ENCODE peak calls at places on chromosomes 12 and 14, in nine cellular contexts. One of them, this sample, is unnamed.
A peak's percentile ranks its signal among the peaks of the same experiment; 100 is the strongest.

GRCh38 chr14:95250936-95251335 is 68.8 kb downstream of the CLMN start:
- DNase-seq in right cardiac atrium: no peak
- DNase-seq in CD8-positive, alpha-beta T cell: no peak
- DNase-seq in sigmoid colon: no peak
- DNase-seq in fibroblast of lung: no peak
- DNase-seq in A549: no peak
- DNase-seq in CD4-positive, CD25-positive, alpha-beta regulatory T cell: no peak
- DNase-seq in Peyer's patch: no peak
- DNase-seq in OCI-LY7: no peak
- DNase-seq in this sample: no peak

GRCh38 chr12:5746496-5746895 is 198.6 kb downstream of the ANO2 start:
- DNase-seq in right cardiac atrium: no peak
- DNase-seq in CD8-positive, alpha-beta T cell: no peak
- DNase-seq in sigmoid colon: no peak
- DNase-seq in fibroblast of lung: no peak
- DNase-seq in A549: no peak
- DNase-seq in CD4-positive, CD25-positive, alpha-beta regulatory T cell: no peak
- DNase-seq in Peyer's patch: no peak
- DNase-seq in OCI-LY7: no peak
- DNase-seq in this sample: no peak

GRCh38 chr14:99224116-99224910 is 47.7 kb downstream of the BCL11B start:
- DNase-seq in right cardiac atrium: no peak
- DNase-seq in CD8-positive, alpha-beta T cell: no peak
- DNase-seq in sigmoid colon: no peak
- DNase-seq in fibroblast of lung: no peak
- DNase-seq in A549: no peak
- DNase-seq in CD4-positive, CD25-positive, alpha-beta regulatory T cell: no peak
- DNase-seq in Peyer's patch: no peak
- DNase-seq in OCI-LY7: no peak
- DNase-seq in this sample: no peak

GRCh38 chr12:68759852-68760251 is 13.9 kb downstream of the SLC35E3 start:
- DNase-seq in right cardiac atrium: no peak
- DNase-seq in CD8-positive, alpha-beta T cell: no peak
- DNase-seq in sigmoid colon: no peak
- DNase-seq in fibroblast of lung: no peak
- DNase-seq in A549: no peak
- DNase-seq in CD4-positive, CD25-positive, alpha-beta regulatory T cell: no peak
- DNase-seq in Peyer's patch: no peak
- DNase-seq in OCI-LY7: no peak
- DNase-seq in this sample: no peak

GRCh38 chr12:123533672-123534643 is at the start of gene RILPL1:
- DNase-seq in right cardiac atrium: peak; percentile 88
- DNase-seq in CD8-positive, alpha-beta T cell: peak; percentile 7
- DNase-seq in sigmoid colon: peak; percentile 81
- DNase-seq in fibroblast of lung: peak; percentile 49
- DNase-seq in A549: peak; percentile 79
- DNase-seq in CD4-positive, CD25-positive, alpha-beta regulatory T cell: peak; percentile 36
- DNase-seq in Peyer's patch: peak; percentile 66
- DNase-seq in OCI-LY7: peak; percentile 61
- DNase-seq in this sample: peak; percentile 80

GRCh38 chr14:23569443-23570151 is 2.0 kb upstream of the AP1G2 start:
- DNase-seq in right cardiac atrium: no peak
- DNase-seq in CD8-positive, alpha-beta T cell: no peak
- DNase-seq in sigmoid colon: peak; percentile 32
- DNase-seq in fibroblast of lung: no peak
- DNase-seq in A549: no peak
- DNase-seq in CD4-positive, CD25-positive, alpha-beta regulatory T cell: no peak
- DNase-seq in Peyer's patch: no peak
- DNase-seq in OCI-LY7: no peak
- DNase-seq in this sample: peak; percentile 63

GRCh38 chr14:23361320-23361719 is 3.7 kb downstream of the EFS start:
- DNase-seq in right cardiac atrium: no peak
- DNase-seq in CD8-positive, alpha-beta T cell: no peak
- DNase-seq in sigmoid colon: no peak
- DNase-seq in fibroblast of lung: peak; percentile 63
- DNase-seq in A549: no peak
- DNase-seq in CD4-positive, CD25-positive, alpha-beta regulatory T cell: no peak
- DNase-seq in Peyer's patch: no peak
- DNase-seq in OCI-LY7: no peak
- DNase-seq in this sample: no peak

GRCh38 chr12:54285150-54286041 is 4.9 kb downstream of the HNRNPA1 start:
- DNase-seq in right cardiac atrium: no peak
- DNase-seq in CD8-positive, alpha-beta T cell: no peak
- DNase-seq in sigmoid colon: no peak
- DNase-seq in fibroblast of lung: no peak
- DNase-seq in A549: no peak
- DNase-seq in CD4-positive, CD25-positive, alpha-beta regulatory T cell: no peak
- DNase-seq in Peyer's patch: no peak
- DNase-seq in OCI-LY7: no peak
- DNase-seq in this sample: no peak

GRCh38 chr12:79638490-79638889 is 52.3 kb downstream of the PAWR start:
- DNase-seq in right cardiac atrium: no peak
- DNase-seq in CD8-positive, alpha-beta T cell: no peak
- DNase-seq in sigmoid colon: no peak
- DNase-seq in fibroblast of lung: no peak
- DNase-seq in A549: no peak
- DNase-seq in CD4-positive, CD25-positive, alpha-beta regulatory T cell: no peak
- DNase-seq in Peyer's patch: no peak
- DNase-seq in OCI-LY7: no peak
- DNase-seq in this sample: no peak

GRCh38 chr12:79645235-79645630 is 45.5 kb downstream of the PAWR start:
- DNase-seq in right cardiac atrium: no peak
- DNase-seq in CD8-positive, alpha-beta T cell: no peak
- DNase-seq in sigmoid colon: no peak
- DNase-seq in fibroblast of lung: no peak
- DNase-seq in A549: no peak
- DNase-seq in CD4-positive, CD25-positive, alpha-beta regulatory T cell: no peak
- DNase-seq in Peyer's patch: no peak
- DNase-seq in OCI-LY7: no peak
- DNase-seq in this sample: no peak

GRCh38 chr12:79648872-79649271 is 41.9 kb downstream of the PAWR start:
- DNase-seq in right cardiac atrium: no peak
- DNase-seq in CD8-positive, alpha-beta T cell: no peak
- DNase-seq in sigmoid colon: no peak
- DNase-seq in fibroblast of lung: peak; percentile 25
- DNase-seq in A549: no peak
- DNase-seq in CD4-positive, CD25-positive, alpha-beta regulatory T cell: no peak
- DNase-seq in Peyer's patch: no peak
- DNase-seq in OCI-LY7: no peak
- DNase-seq in this sample: no peak

GRCh38 chr12:79644274-79645234 is 46.2 kb downstream of the PAWR start:
- DNase-seq in right cardiac atrium: no peak
- DNase-seq in CD8-positive, alpha-beta T cell: no peak
- DNase-seq in sigmoid colon: no peak
- DNase-seq in fibroblast of lung: no peak
- DNase-seq in A549: no peak
- DNase-seq in CD4-positive, CD25-positive, alpha-beta regulatory T cell: no peak
- DNase-seq in Peyer's patch: no peak
- DNase-seq in OCI-LY7: no peak
- DNase-seq in this sample: no peak

DNA sequence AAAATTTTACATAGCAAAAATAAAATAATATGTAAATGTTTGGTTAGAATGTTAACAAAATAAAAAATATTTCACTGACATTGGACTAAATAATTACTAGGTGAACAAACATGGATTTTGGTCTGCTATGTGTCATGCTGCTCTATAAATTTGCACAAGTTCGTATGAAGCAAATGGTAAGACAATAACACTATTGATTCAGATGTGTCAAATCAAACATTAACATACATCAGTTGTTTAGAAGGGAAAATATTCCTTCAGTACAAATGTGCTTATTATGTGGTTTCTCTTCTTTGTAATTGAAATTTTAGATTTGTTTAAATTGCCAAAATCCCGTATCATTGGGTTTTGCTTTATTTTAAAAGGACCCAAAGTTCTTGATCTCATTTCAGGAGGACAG is 46.9 kb downstream of the PAWR start:
- DNase-seq in right cardiac atrium: no peak
- DNase-seq in CD8-positive, alpha-beta T cell: no peak
- DNase-seq in sigmoid colon: no peak
- DNase-seq in fibroblast of lung: no peak
- DNase-seq in A549: no peak
- DNase-seq in CD4-positive, CD25-positive, alpha-beta regulatory T cell: no peak
- DNase-seq in Peyer's patch: no peak
- DNase-seq in OCI-LY7: no peak
- DNase-seq in this sample: no peak
- H3K27ac ChIP-seq in right cardiac atrium: no peak overlapping the region
- H3K27ac ChIP-seq in CD8-positive, alpha-beta T cell: no peak overlapping the region
- H3K27ac ChIP-seq in sigmoid colon: no peak overlapping the region
- H3K27ac ChIP-seq in fibroblast of lung: no peak overlapping the region
- H3K27ac ChIP-seq in A549: no peak overlapping the region
- H3K27ac ChIP-seq in CD4-positive, CD25-positive, alpha-beta regulatory T cell: no peak overlapping the region
- H3K27ac ChIP-seq in Peyer's patch: no peak overlapping the region
- H3K27ac ChIP-seq in OCI-LY7: no peak overlapping the region
- H3K27ac ChIP-seq in this sample: no peak overlapping the region

DNA sequence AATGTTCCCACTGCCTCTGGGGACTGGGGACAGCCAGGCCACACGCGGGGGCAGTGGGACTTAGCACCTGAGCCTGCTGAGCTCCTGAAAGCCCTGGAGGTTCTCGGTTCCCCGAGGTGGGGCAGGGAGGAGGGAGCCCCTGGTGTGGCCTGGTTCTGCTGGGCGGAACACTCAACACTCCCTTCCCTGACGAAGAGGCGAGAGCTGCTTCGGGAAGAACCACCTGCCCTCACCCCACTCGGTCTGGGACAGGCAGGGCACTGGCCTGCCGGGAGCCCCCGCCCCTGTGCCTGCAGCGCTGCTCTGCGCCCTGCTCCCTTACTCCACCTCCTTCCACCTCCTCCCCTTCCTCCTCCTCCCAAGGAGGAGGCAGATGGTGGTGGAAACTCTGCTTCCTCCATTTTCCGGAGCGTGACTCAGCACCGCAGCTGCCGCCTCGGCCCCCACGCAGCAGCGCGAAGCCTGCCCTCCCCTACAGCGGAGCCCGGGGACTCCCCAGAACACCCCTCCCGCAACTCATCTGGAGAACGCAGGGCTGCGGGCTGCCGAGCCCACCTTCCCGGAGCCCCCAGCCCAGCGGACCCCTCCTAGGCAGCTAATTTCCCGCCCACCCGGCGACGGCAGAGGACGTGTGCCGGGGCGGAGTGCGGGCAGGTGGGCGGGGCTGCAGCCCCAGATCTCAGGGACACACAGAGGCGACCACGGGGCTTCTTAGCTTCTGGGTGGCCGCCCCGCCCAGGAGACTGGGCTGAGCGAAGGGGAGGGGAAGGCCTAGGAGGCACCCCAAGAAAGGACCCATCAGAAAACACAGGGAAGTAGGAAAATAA is 11.7 kb upstream of the INF2 start:
- DNase-seq in right cardiac atrium: peak; percentile 95
- DNase-seq in CD8-positive, alpha-beta T cell: no peak
- DNase-seq in sigmoid colon: peak; percentile 89
- DNase-seq in fibroblast of lung: peak; percentile 89
- DNase-seq in A549: peak; percentile 75
- DNase-seq in CD4-positive, CD25-positive, alpha-beta regulatory T cell: peak; percentile 53
- DNase-seq in Peyer's patch: peak; percentile 83
- DNase-seq in OCI-LY7: peak; percentile 57
- DNase-seq in this sample: peak; percentile 89
- H3K4me1 ChIP-seq in right cardiac atrium: peaks cover 16% of the 10 kb centered on the region
- H3K4me1 ChIP-seq in CD8-positive, alpha-beta T cell: peaks cover 17% of the 10 kb centered on the region
- H3K4me1 ChIP-seq in sigmoid colon: peaks cover 61% of the 10 kb centered on the region
- H3K4me1 ChIP-seq in fibroblast of lung: peaks cover 40% of the 10 kb centered on the region
- H3K4me1 ChIP-seq in A549: peaks cover 61% of the 10 kb centered on the region
- H3K4me1 ChIP-seq in CD4-positive, CD25-positive, alpha-beta regulatory T cell: peaks cover 20% of the 10 kb centered on the region
- H3K4me1 ChIP-seq in Peyer's patch: peaks cover 34% of the 10 kb centered on the region
- H3K4me1 ChIP-seq in OCI-LY7: peaks cover 42% of the 10 kb centered on the region
- H3K4me1 ChIP-seq in this sample: peaks cover 41% of the 10 kb centered on the region

DNA sequence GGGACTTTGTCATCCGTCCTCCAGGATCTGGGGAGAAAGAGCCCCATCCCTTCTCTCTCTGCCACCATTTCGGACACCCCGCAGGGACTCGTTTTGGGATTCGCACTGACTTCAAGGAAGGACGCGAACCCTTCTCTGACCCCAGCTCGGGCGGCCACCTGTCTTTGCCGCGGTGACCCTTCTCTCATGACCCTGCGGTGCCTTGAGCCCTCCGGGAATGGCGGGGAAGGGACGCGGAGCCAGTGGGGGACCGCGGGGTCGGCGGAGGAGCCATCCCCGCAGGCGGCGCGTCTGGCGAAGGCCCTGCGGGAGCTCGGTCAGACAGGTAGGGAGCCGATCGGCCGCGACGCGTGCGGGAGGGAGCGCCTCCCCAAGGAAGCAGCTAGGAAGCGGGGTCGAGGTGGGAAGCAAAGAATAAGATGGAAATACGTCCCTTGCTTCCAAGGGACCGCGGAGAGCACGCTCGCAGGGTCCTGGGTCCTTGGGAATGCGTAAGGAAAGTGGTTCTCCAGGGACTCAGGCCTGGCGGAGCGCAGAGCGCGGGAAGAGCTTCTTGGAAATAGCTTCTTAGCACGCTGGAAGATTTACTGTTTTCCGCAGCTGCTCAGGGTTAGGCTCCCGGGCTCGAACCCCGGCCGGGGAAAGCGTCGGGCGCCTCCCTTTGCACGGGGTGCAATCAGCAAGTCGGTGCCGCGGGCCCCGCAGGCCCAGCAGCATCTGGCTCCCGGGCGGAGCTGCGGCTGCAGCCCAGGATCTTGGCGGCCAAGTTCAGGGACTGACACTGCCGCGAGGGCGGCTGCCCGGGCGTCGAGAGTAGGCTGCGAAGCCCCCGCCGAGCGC is 457 bp downstream of the SOCS2 start:
- DNase-seq in right cardiac atrium: peak; percentile 77
- DNase-seq in CD8-positive, alpha-beta T cell: no peak
- DNase-seq in sigmoid colon: peak; percentile 72
- DNase-seq in fibroblast of lung: peak; percentile 56
- DNase-seq in A549: no peak
- DNase-seq in CD4-positive, CD25-positive, alpha-beta regulatory T cell: no peak
- DNase-seq in Peyer's patch: peak; percentile 65
- DNase-seq in OCI-LY7: no peak
- DNase-seq in this sample: peak; percentile 68
- H3K4me3 ChIP-seq in right cardiac atrium: peak overlapping the region; percentile 93
- H3K4me3 ChIP-seq in CD8-positive, alpha-beta T cell: peak overlapping the region; percentile 74
- H3K4me3 ChIP-seq in sigmoid colon: peak overlapping the region; percentile 85
- H3K4me3 ChIP-seq in fibroblast of lung: peak overlapping the region; percentile 80
- H3K4me3 ChIP-seq in A549: no peak overlapping the region
- H3K4me3 ChIP-seq in CD4-positive, CD25-positive, alpha-beta regulatory T cell: peak overlapping the region; percentile 69
- H3K4me3 ChIP-seq in Peyer's patch: peak overlapping the region; percentile 89
- H3K4me3 ChIP-seq in OCI-LY7: no peak overlapping the region
- H3K4me3 ChIP-seq in this sample: peak overlapping the region; percentile 99

DNA sequence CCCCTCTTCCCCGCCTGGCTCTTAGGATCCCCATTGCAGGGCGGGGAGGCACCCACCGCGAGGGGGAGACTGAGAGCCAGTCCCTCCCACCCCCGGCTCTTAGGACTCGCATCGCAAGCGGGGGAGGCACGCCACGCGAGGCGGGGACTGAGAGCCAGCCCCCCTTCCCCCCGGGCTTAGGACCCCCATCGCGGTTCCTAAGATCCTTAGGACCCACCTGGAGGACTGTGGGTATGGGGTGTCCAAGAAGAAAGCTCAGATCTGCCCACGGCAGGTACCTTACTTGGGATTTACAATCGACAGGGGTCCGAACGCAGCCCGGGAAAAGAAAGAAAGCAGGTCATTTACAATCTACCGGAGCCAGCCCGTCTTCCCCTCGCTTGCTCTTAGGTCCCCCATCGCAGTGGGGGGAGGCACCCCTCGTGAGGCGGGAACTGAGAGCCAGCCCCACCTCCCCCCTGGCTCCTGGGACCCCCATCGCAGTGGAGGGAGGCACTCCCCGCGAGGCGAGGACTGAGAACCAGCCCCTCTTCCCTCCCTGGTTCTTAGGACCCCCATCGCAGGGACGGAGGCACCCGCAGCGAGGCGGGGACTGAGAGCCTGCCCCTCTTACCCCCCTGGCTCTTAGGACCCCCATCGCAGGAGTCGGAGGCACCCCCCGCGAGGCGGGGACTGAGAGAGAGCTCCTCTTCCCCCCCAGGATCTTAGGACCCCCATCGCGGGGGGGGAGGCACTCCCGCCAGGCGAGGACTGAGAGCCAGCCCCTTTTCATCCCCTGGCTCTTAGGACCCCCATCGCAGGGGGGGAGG is 43.7 kb downstream of the DDX11 start:
- DNase-seq in right cardiac atrium: peak; percentile 70
- DNase-seq in CD8-positive, alpha-beta T cell: peak; percentile 39
- DNase-seq in sigmoid colon: no peak
- DNase-seq in fibroblast of lung: peak; percentile 29
- DNase-seq in A549: peak; percentile 76
- DNase-seq in CD4-positive, CD25-positive, alpha-beta regulatory T cell: peak; percentile 18
- DNase-seq in Peyer's patch: peak; percentile 80
- DNase-seq in OCI-LY7: peak; percentile 72
- DNase-seq in this sample: no peak
- H3K27ac ChIP-seq in right cardiac atrium: no peak overlapping the region
- H3K27ac ChIP-seq in CD8-positive, alpha-beta T cell: no peak overlapping the region
- H3K27ac ChIP-seq in sigmoid colon: no peak overlapping the region
- H3K27ac ChIP-seq in fibroblast of lung: no peak overlapping the region
- H3K27ac ChIP-seq in A549: peak overlapping the region; percentile 42
- H3K27ac ChIP-seq in CD4-positive, CD25-positive, alpha-beta regulatory T cell: no peak overlapping the region
- H3K27ac ChIP-seq in Peyer's patch: no peak overlapping the region
- H3K27ac ChIP-seq in OCI-LY7: no peak overlapping the region
- H3K27ac ChIP-seq in this sample: no peak overlapping the region